ENCODE peak calls at places on chromosome 22, in four cellular contexts. J is GM12878, O is GM12891, B is K562. A is an unnamed sample.
A peak's percentile ranks its signal among the peaks of the same experiment; 100 is the strongest.

GRCh38 chr22:23064381-23065068 is 5.8 kb upstream of the GNAZ start:
- DNase-seq in O (no peak), B (no peak), J (no peak), A (no peak)

GRCh38 chr22:48270731-48271130 is 1508.3 kb downstream of the TBC1D22A start:
- DNase-seq in O (no peak), B (no peak), J (no peak), A (no peak)

GRCh38 chr22:22767876-22768602 is 119.6 kb upstream of the IGLL5 start:
- DNase-seq in B (peak; percentile 76), O (no peak), J (no peak), A (no peak)

GRCh38 chr22:40533712-40534378 is 102.7 kb downstream of the MRTFA start:
- DNase-seq in B (peak; percentile 62), O (peak; percentile 50), J (peak; percentile 74), A (peak; percentile 50)

GRCh38 chr22:25060522-25061071 is 108.1 kb downstream of the KIAA1671 start:
- DNase-seq in B (no peak), J (no peak), O (no peak), A (no peak)

GRCh38 chr22:24137595-24137994 is 43.7 kb upstream of the SUSD2 start:
- DNase-seq in O (no peak), B (no peak), J (no peak), A (no peak)

GRCh38 chr22:33874206-33874605 is 46.1 kb downstream of the LARGE1 start:
- DNase-seq in O (no peak), B (no peak), J (no peak), A (no peak)

GRCh38 chr22:35397095-35397904 is 2.6 kb upstream of the MCM5 start:
- DNase-seq in O (no peak), B (no peak), J (no peak), A (no peak)

GRCh38 chr22:24325105-24325757 is 54.6 kb downstream of the SPECC1L start:
- DNase-seq in J (peak; percentile 62), O (peak; percentile 43), B (peak; percentile 13), A (peak; percentile 78)

GRCh38 chr22:31896472-31896871 is 47.9 kb upstream of the YWHAH start:
- DNase-seq in O (no peak), B (peak; percentile 77), J (no peak), A (no peak)

GRCh38 chr22:24512043-24512442 is 16.9 kb downstream of the UPB1 start:
- DNase-seq in O (no peak), B (no peak), J (no peak), A (peak; percentile 82)

GRCh38 chr22:22569218-22569617 is 10.2 kb upstream of the PRAME start:
- DNase-seq in J (no peak), O (no peak), B (no peak), A (no peak)

GRCh38 chr22:25368271-25368670 is 148.8 kb downstream of the CRYBB2 start:
- DNase-seq in O (no peak), J (no peak), B (no peak), A (no peak)

GRCh38 chr22:35205956-35206355 is 51.3 kb upstream of the HMGXB4 start:
- DNase-seq in O (no peak), J (no peak), B (no peak), A (no peak)

GRCh38 chr22:18970948-18971315 is 34.8 kb upstream of the PRODH start:
- DNase-seq in J (no peak), B (no peak), O (no peak), A (no peak)

GRCh38 chr22:42151924-42152635 is 21.5 kb upstream of the CYP2D6 start:
- DNase-seq in O (no peak), B (peak; percentile 48), J (no peak), A (no peak)

GRCh38 chr22:23179381-23180294 is 671 bp upstream of the BCR start:
- DNase-seq in O (no peak), B (peak; percentile 86), J (no peak), A (no peak)

GRCh38 chr22:43273902-43274484 is 69.2 kb downstream of the SCUBE1 start:
- DNase-seq in B (peak; percentile 69), O (peak; percentile 71), J (peak; percentile 13), A (peak; percentile 71)

GRCh38 chr22:50010676-50011446 is 1.7 kb downstream of the IL17REL start:
- DNase-seq in O (peak; percentile 69), B (no peak), J (no peak), A (no peak)

GRCh38 chr22:23268877-23269276 is 88.6 kb downstream of the BCR start:
- DNase-seq in O (peak; percentile 71), J (no peak), B (no peak), A (no peak)

GRCh38 chr22:44574581-44575343 is 76.7 kb upstream of the RTL6 start:
- DNase-seq in J (no peak), B (no peak), O (no peak), A (no peak)

GRCh38 chr22:39663751-39664150 is 93.2 kb downstream of the CACNA1I start:
- DNase-seq in B (no peak), O (no peak), J (no peak), A (no peak)

GRCh38 chr22:32478994-32479393 is 4.4 kb downstream of the FBXO7 start:
- DNase-seq in J (no peak), O (no peak), B (no peak), A (no peak)

GRCh38 chr22:22110548-22111266 is 128.1 kb upstream of the TOP3B start:
- DNase-seq in O (peak; percentile 61), B (peak; percentile 94), J (peak; percentile 93), A (peak; percentile 78)

GRCh38 chr22:23226497-23226850 is 46.2 kb downstream of the BCR start:
- DNase-seq in J (no peak), B (no peak), O (no peak), A (no peak)

GRCh38 chr22:50269573-50270301 is 443 bp downstream of the MAPK11 start:
- DNase-seq in B (peak; percentile 72), O (no peak), J (no peak), A (no peak)

DNA sequence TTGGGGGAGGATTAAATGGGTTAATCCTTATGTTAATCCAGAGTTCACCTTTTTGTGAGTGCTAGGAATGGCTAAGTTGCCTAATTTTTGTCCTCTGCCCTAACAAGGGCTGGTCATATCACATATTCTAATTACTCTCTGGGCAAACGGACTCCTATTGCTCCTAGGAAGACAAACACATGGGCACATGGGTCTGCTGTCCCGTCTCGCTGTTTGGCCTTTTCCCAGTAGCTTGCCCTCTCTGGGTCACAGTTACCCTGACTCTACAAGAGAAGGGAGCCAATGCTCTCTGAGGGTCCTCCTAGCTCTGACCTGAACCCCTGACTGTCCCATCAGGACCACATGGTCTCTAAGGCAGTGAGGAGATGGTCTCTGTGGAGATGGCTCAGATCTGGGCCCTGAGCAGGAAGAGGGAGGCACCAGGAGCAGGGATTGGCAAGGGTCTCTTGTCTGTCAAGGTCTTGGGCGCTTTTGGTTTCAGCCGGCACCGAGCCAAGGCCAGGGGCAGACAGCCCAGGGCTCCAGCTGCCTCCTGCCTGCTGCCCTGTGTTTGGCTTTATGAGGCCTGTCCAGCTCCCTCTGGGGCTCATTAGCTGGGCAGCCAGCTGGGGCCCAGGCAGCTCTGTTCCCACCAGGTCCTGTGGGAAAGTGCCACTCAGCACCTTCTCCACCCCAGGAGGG is 560.0 kb downstream of the MN1 start:
- DNase-seq in J (no peak), O (no peak), B (no peak), A (no peak)
- TF ChIP-seq SPI1 in J (no peak), O (no peak), B (no peak), A (no peak)

GRCh38 chr22:17772963-17773605 is 1.2 kb downstream of the BID start:
- DNase-seq in J (no peak), B (peak; percentile 74), O (no peak), A (no peak)

GRCh38 chr22:17769716-17770082 is 4.6 kb downstream of the BID start:
- DNase-seq in O (no peak), J (no peak), B (no peak), A (no peak)

GRCh38 chr22:17769013-17769715 is 5.1 kb downstream of the BID start:
- DNase-seq in B (no peak), O (no peak), J (no peak), A (no peak)

GRCh38 chr22:17772249-17772962 is 1.9 kb downstream of the BID start:
- DNase-seq in B (no peak), J (no peak), O (no peak), A (no peak)

GRCh38 chr22:17770180-17771077 is 3.8 kb downstream of the BID start:
- DNase-seq in J (no peak), B (no peak), O (no peak), A (no peak)
- TF ChIP-seq SPI1 in J (no peak), B (no peak), O (no peak), A (no peak)

GRCh38 chr22:37416806-37417205 is 10.5 kb downstream of the ELFN2 start:
- DNase-seq in J (no peak), O (no peak), B (no peak), A (no peak)
- TF ChIP-seq SPI1 in J (no peak), O (no peak), B (no peak), A (no peak)

GRCh38 chr22:17924735-17925727 is 99.3 kb downstream of the MICAL3 start:
- DNase-seq in O (no peak), J (no peak), B (no peak), A (no peak)
- TF ChIP-seq SPI1 in O (no peak), J (no peak), B (no peak), A (no peak)

DNA sequence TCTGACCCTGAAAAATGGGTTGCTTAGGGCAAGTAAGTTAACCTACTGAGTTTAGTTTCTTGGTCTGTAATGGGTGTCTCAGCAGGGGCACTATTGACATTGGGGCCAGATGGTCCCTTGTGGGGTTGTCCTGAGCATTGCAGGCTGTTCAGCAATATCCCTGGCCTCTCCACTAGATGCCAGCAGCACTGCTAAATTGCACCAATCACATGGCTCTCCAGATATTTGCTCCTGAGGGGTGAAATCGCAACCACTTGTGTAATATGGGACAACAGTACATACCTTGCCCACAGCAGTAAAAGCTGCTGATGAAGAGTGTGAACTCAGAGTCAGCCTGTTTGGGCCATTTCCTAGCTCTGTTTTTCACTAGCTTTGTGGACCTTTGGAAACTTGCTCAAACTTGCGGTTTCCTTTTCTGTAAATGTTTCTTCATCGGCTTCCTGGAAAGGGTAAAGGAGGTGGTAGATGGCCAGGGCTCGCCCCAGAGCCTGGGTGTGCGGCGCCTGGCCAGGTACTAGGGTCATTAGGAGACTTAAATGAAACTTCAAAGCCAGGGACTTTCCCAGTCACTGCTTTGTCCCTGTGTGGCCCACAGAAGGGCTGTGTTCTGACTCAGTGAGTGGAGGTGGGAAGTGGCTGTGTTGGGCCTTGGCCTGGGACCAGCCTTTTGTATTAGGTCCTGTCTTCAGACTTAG is 13.0 kb downstream of the NCF4 start:
- DNase-seq in B (peak; percentile 37), J (peak; percentile 69), O (peak; percentile 51), A (peak; percentile 94)
- TF ChIP-seq SPI1 in B (no peak), J (peak; percentile 56), O (peak; percentile 55), A (no peak)

GRCh38 chr22:27970596-27971220 is 51.7 kb upstream of the PITPNB start:
- DNase-seq in J (no peak), O (no peak), B (no peak), A (no peak)
- TF ChIP-seq SPI1 in J (no peak), O (no peak), B (no peak), A (no peak)